ENCODE peak calls at places on chromosomes 2 and 18, in nine cellular contexts. V, O, U, A, F, R, H, D and M are unnamed samples.

GRCh38 chr2:81481242-81481993 is 1176.9 kb upstream of the LRRTM1 start:
- DNase-seq in V (peak), O (no peak), U (no peak), A (no peak), F (peak), R (peak), H (no peak), D (no peak), M (peak)

GRCh38 chr2:111896576-111896975 is 1.8 kb upstream of the MERTK start:
- DNase-seq in V (no peak), O (no peak), U (no peak), A (no peak), F (no peak), R (no peak), H (no peak), D (no peak), M (peak)

GRCh38 chr2:72112421-72112820 is 35.2 kb downstream of the CYP26B1 start:
- DNase-seq in V (no peak), O (no peak), U (peak), A (peak), F (no peak), R (no peak), H (peak), D (no peak), M (peak)

GRCh38 chr2:234998404-234999211 is 46.8 kb downstream of the SH3BP4 start:
- DNase-seq in V (no peak), O (no peak), U (no peak), A (no peak), F (peak), R (no peak), H (no peak), D (no peak), M (no peak)

GRCh38 chr2:226154610-226155009 is 645.0 kb downstream of the IRS1 start:
- DNase-seq in V (no peak), O (no peak), U (no peak), A (no peak), F (no peak), R (no peak), H (no peak), D (no peak), M (no peak)

GRCh38 chr2:102618452-102619413 is 620 bp upstream of the SLC9A2 start:
- DNase-seq in V (no peak), O (no peak), U (peak), A (no peak), F (peak), R (peak), H (no peak), D (no peak), M (peak)

GRCh38 chr18:11500153-11501122 is 109.0 kb upstream of the SLC35G4 start:
- DNase-seq in V (no peak), O (no peak), U (peak), A (peak), F (peak), R (peak), H (peak), D (no peak), M (no peak)

GRCh38 chr2:240868286-240869108 is at the start of gene AGXT:
- DNase-seq in V (no peak), O (no peak), U (peak), A (no peak), F (no peak), R (no peak), H (no peak), D (no peak), M (no peak)

GRCh38 chr2:208099682-208100081 is 24.6 kb downstream of the CRYGD start:
- DNase-seq in V (no peak), O (no peak), U (no peak), A (no peak), F (no peak), R (no peak), H (no peak), D (no peak), M (no peak)

GRCh38 chr2:38875227-38875575 is 533 bp downstream of the DHX57 start:
- DNase-seq in V (no peak), O (no peak), U (no peak), A (peak), F (no peak), R (no peak), H (no peak), D (no peak), M (no peak)

GRCh38 chr2:121721926-121722325 is 14.7 kb downstream of the NIFK start:
- DNase-seq in V (no peak), O (no peak), U (peak), A (peak), F (no peak), R (peak), H (peak), D (no peak), M (no peak)

GRCh38 chr2:37154790-37155189 is 2.0 kb downstream of the EIF2AK2 start:
- DNase-seq in V (no peak), O (no peak), U (no peak), A (no peak), F (no peak), R (no peak), H (no peak), D (no peak), M (no peak)

GRCh38 chr2:126809357-126809756 is 89.3 kb upstream of the TEX51 start:
- DNase-seq in V (no peak), O (no peak), U (no peak), A (no peak), F (no peak), R (no peak), H (no peak), D (no peak), M (no peak)

GRCh38 chr2:101474752-101475384 is at the start of gene RFX8:
- DNase-seq in V (no peak), O (peak), U (peak), A (peak), F (peak), R (no peak), H (peak), D (no peak), M (no peak)

GRCh38 chr2:151162185-151162584 is 99.5 kb downstream of the RBM43 start:
- DNase-seq in V (no peak), O (no peak), U (peak), A (peak), F (no peak), R (no peak), H (no peak), D (no peak), M (no peak)

GRCh38 chr2:181371782-181372292 is 85.3 kb upstream of the ITGA4 start:
- DNase-seq in V (no peak), O (no peak), U (peak), A (no peak), F (no peak), R (no peak), H (no peak), D (no peak), M (no peak)

GRCh38 chr2:182404102-182404501 is 22.7 kb downstream of the PDE1A start:
- DNase-seq in V (no peak), O (no peak), U (peak), A (peak), F (no peak), R (peak), H (peak), D (no peak), M (no peak)

GRCh38 chr18:10070581-10071000 is 156.8 kb downstream of the VAPA start:
- DNase-seq in V (no peak), O (no peak), U (peak), A (no peak), F (no peak), R (no peak), H (no peak), D (no peak), M (no peak)

GRCh38 chr2:60104514-60105501 is 448.6 kb downstream of the BCL11A start:
- DNase-seq in V (no peak), O (no peak), U (no peak), A (no peak), F (no peak), R (no peak), H (peak), D (no peak), M (no peak)

GRCh38 chr2:180742809-180743208 is 237.6 kb upstream of the UBE2E3 start:
- DNase-seq in V (no peak), O (no peak), U (peak), A (peak), F (peak), R (peak), H (peak), D (no peak), M (no peak)

GRCh38 chr2:102449370-102449974 is 23.6 kb upstream of the SLC9A4 start:
- DNase-seq in V (no peak), O (peak), U (peak), A (peak), F (peak), R (peak), H (no peak), D (peak), M (peak)

GRCh38 chr2:239246723-239247122 is 154.1 kb downstream of the HDAC4 start:
- DNase-seq in V (no peak), O (no peak), U (no peak), A (no peak), F (peak), R (no peak), H (no peak), D (no peak), M (no peak)